ENCODE peak calls at places on chromosome 15, in six cellular contexts. One of them, this sample, is unnamed.

GRCh38 chr15:72231847-72232461 is 964 bp upstream of the PKM start:
- DNase-seq in endothelial cell: no peak
- DNase-seq in WTC11: no peak
- DNase-seq in CD8-positive, alpha-beta T cell: peak
- DNase-seq in lower leg skin: peak
- DNase-seq in heart right ventricle: peak
- DNase-seq in this sample: no peak

GRCh38 chr15:29674661-29675533 is 147.4 kb downstream of the TJP1 start:
- DNase-seq in endothelial cell: peak
- DNase-seq in WTC11: peak
- DNase-seq in CD8-positive, alpha-beta T cell: no peak
- DNase-seq in lower leg skin: no peak
- DNase-seq in heart right ventricle: peak
- DNase-seq in this sample: no peak

GRCh38 chr15:57784081-57784488 is 77.6 kb downstream of the POLR2M start:
- DNase-seq in endothelial cell: no peak
- DNase-seq in WTC11: no peak
- DNase-seq in CD8-positive, alpha-beta T cell: no peak
- DNase-seq in lower leg skin: peak
- DNase-seq in heart right ventricle: peak
- DNase-seq in this sample: no peak

GRCh38 chr15:22952826-22953579 is 27.2 kb downstream of the CYFIP1 start:
- DNase-seq in endothelial cell: no peak
- DNase-seq in WTC11: peak
- DNase-seq in CD8-positive, alpha-beta T cell: no peak
- DNase-seq in lower leg skin: no peak
- DNase-seq in heart right ventricle: no peak
- DNase-seq in this sample: no peak

GRCh38 chr15:89575656-89576416 is 567 bp downstream of the TICRR start:
- DNase-seq in endothelial cell: peak
- DNase-seq in WTC11: peak
- DNase-seq in CD8-positive, alpha-beta T cell: no peak
- DNase-seq in lower leg skin: no peak
- DNase-seq in heart right ventricle: no peak
- DNase-seq in this sample: no peak

GRCh38 chr15:43134157-43134637 is 811 bp downstream of the TMEM62 start:
- DNase-seq in endothelial cell: no peak
- DNase-seq in WTC11: no peak
- DNase-seq in CD8-positive, alpha-beta T cell: no peak
- DNase-seq in lower leg skin: no peak
- DNase-seq in heart right ventricle: no peak
- DNase-seq in this sample: no peak

GRCh38 chr15:80984856-80985255 is 4.8 kb downstream of the MESD start:
- DNase-seq in endothelial cell: no peak
- DNase-seq in WTC11: no peak
- DNase-seq in CD8-positive, alpha-beta T cell: no peak
- DNase-seq in lower leg skin: peak
- DNase-seq in heart right ventricle: no peak
- DNase-seq in this sample: no peak

GRCh38 chr15:78208887-78209645 is 25.3 kb downstream of the ACSBG1 start:
- DNase-seq in endothelial cell: no peak
- DNase-seq in WTC11: no peak
- DNase-seq in CD8-positive, alpha-beta T cell: no peak
- DNase-seq in lower leg skin: peak
- DNase-seq in heart right ventricle: peak
- DNase-seq in this sample: no peak

DNA sequence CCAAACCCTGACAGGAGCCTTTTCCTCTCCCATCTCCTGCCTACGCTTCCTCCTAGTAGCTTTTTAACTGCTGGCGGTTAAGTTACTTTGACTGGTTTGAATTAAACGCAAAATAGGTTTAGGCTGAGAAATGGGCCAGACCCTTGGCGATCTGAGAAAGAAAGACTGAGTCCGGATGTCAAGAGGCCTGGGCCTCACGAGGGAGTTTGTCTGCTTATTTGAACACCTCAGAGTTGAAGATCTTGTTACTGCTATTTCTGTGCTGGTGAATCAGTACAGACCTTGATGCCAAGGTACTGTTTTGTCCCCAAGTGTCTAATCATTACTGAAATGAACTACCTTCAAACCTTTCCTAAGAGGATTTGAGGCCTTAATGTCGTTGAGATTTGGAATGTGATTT is 769 bp upstream of the FMN1 start:
- DNase-seq in endothelial cell: no peak
- DNase-seq in WTC11: no peak
- DNase-seq in CD8-positive, alpha-beta T cell: no peak
- DNase-seq in lower leg skin: no peak
- DNase-seq in heart right ventricle: no peak
- DNase-seq in this sample: no peak
- TF ChIP-seq CTCF in endothelial cell: no peak
- TF ChIP-seq CTCF in WTC11: no peak
- TF ChIP-seq CTCF in CD8-positive, alpha-beta T cell: no peak
- TF ChIP-seq CTCF in lower leg skin: no peak
- TF ChIP-seq CTCF in heart right ventricle: no peak
- TF ChIP-seq CTCF in this sample: no peak

GRCh38 chr15:52782514-52782913 is 7.6 kb downstream of the ONECUT1 start:
- DNase-seq in endothelial cell: no peak
- DNase-seq in WTC11: no peak
- DNase-seq in CD8-positive, alpha-beta T cell: no peak
- DNase-seq in lower leg skin: no peak
- DNase-seq in heart right ventricle: no peak
- DNase-seq in this sample: no peak

GRCh38 chr15:52783191-52783829 is 6.8 kb downstream of the ONECUT1 start:
- DNase-seq in endothelial cell: peak
- DNase-seq in WTC11: peak
- DNase-seq in CD8-positive, alpha-beta T cell: no peak
- DNase-seq in lower leg skin: no peak
- DNase-seq in heart right ventricle: no peak
- DNase-seq in this sample: no peak

GRCh38 chr15:52784799-52785671 is 5.1 kb downstream of the ONECUT1 start:
- DNase-seq in endothelial cell: peak
- DNase-seq in WTC11: no peak
- DNase-seq in CD8-positive, alpha-beta T cell: no peak
- DNase-seq in lower leg skin: no peak
- DNase-seq in heart right ventricle: no peak
- DNase-seq in this sample: no peak

GRCh38 chr15:52785672-52786406 is 4.3 kb downstream of the ONECUT1 start:
- DNase-seq in endothelial cell: no peak
- DNase-seq in WTC11: no peak
- DNase-seq in CD8-positive, alpha-beta T cell: no peak
- DNase-seq in lower leg skin: no peak
- DNase-seq in heart right ventricle: no peak
- DNase-seq in this sample: no peak

DNA sequence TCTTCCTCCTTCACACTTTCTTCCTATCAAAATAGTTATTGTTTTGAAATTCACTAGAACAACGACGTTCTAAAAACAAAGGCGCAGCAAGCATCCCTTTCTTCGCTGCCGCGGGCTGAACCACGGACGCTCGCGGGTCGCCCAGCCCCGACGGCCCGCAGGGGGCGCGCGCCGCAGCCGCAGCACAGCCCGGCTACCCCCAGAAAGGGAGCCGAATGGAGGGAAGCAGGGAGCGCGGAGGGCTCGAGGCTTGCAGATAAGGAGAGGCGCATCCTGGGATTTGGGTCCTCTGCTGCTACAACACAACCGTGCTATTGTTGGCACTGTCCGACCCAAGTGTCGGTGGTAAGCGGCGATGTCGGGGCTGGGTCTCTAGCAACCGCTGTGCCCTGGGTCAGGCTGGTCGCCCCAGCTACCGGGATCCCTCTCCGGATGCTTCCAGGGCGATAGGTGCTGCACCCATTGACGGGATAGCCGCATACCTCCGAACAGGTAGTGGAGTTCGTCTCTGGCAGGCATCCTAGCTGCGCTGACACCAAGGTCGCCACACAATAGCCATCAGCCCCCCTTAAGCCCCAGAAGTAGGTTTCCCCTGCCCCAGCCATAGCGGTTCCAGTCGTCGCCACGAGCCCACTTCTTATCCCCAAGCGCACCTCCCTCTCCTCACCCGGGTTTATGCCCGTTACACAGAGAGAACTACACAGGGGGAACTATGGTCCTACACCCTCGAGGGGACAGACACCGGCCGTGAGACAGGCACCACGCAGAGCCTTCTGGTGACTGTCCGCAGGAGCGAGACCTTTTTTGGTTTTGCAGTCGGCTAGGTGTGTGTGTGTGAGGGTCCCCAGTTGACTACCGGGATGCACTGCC is 6.0 kb downstream of the ONECUT1 start:
- DNase-seq in endothelial cell: peak
- DNase-seq in WTC11: peak
- DNase-seq in CD8-positive, alpha-beta T cell: no peak
- DNase-seq in lower leg skin: no peak
- DNase-seq in heart right ventricle: no peak
- DNase-seq in this sample: peak
- TF ChIP-seq CTCF in endothelial cell: peak
- TF ChIP-seq CTCF in WTC11: peak
- TF ChIP-seq CTCF in CD8-positive, alpha-beta T cell: peak
- TF ChIP-seq CTCF in lower leg skin: no peak
- TF ChIP-seq CTCF in heart right ventricle: peak
- TF ChIP-seq CTCF in this sample: no peak

DNA sequence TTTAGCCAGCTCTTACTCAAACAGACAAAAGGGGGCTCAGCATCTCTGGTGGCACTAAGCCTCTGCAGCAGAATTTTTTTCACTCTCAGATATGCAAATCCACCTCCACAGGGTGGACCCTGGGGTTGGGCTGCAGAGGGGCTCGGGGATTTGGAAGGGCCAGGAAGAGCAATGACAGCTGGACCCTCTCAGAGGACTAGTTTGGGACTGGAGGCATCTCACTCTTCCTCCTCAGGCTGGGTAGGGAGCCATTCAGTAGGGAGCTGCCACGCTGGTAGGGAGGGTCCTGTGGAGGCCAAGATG is 58.9 kb downstream of the CYP11A1 start:
- DNase-seq in endothelial cell: no peak
- DNase-seq in WTC11: no peak
- DNase-seq in CD8-positive, alpha-beta T cell: no peak
- DNase-seq in lower leg skin: no peak
- DNase-seq in heart right ventricle: no peak
- DNase-seq in this sample: no peak
- TF ChIP-seq CTCF in endothelial cell: no peak
- TF ChIP-seq CTCF in WTC11: no peak
- TF ChIP-seq CTCF in CD8-positive, alpha-beta T cell: no peak
- TF ChIP-seq CTCF in lower leg skin: no peak
- TF ChIP-seq CTCF in heart right ventricle: no peak
- TF ChIP-seq CTCF in this sample: no peak

GRCh38 chr15:68672781-68673205 is 94.0 kb downstream of the CORO2B start:
- DNase-seq in endothelial cell: no peak
- DNase-seq in WTC11: peak
- DNase-seq in CD8-positive, alpha-beta T cell: no peak
- DNase-seq in lower leg skin: no peak
- DNase-seq in heart right ventricle: no peak
- DNase-seq in this sample: no peak
- TF ChIP-seq CTCF in endothelial cell: no peak
- TF ChIP-seq CTCF in WTC11: no peak
- TF ChIP-seq CTCF in CD8-positive, alpha-beta T cell: no peak
- TF ChIP-seq CTCF in lower leg skin: no peak
- TF ChIP-seq CTCF in heart right ventricle: no peak
- TF ChIP-seq CTCF in this sample: no peak

GRCh38 chr15:87609909-87610308 is 646.6 kb downstream of the NTRK3 start:
- DNase-seq in endothelial cell: no peak
- DNase-seq in WTC11: no peak
- DNase-seq in CD8-positive, alpha-beta T cell: no peak
- DNase-seq in lower leg skin: no peak
- DNase-seq in heart right ventricle: no peak
- DNase-seq in this sample: no peak
- TF ChIP-seq CTCF in endothelial cell: no peak
- TF ChIP-seq CTCF in WTC11: no peak
- TF ChIP-seq CTCF in CD8-positive, alpha-beta T cell: no peak
- TF ChIP-seq CTCF in lower leg skin: no peak
- TF ChIP-seq CTCF in heart right ventricle: no peak
- TF ChIP-seq CTCF in this sample: no peak

GRCh38 chr15:84752195-84752594 is 3.8 kb downstream of the ZNF592 start:
- DNase-seq in endothelial cell: no peak
- DNase-seq in WTC11: no peak
- DNase-seq in CD8-positive, alpha-beta T cell: no peak
- DNase-seq in lower leg skin: no peak
- DNase-seq in heart right ventricle: no peak
- DNase-seq in this sample: no peak

GRCh38 chr15:84750583-84751092 is 2.2 kb downstream of the ZNF592 start:
- DNase-seq in endothelial cell: no peak
- DNase-seq in WTC11: no peak
- DNase-seq in CD8-positive, alpha-beta T cell: no peak
- DNase-seq in lower leg skin: no peak
- DNase-seq in heart right ventricle: no peak
- DNase-seq in this sample: peak

GRCh38 chr15:84747423-84748273 is 744 bp upstream of the ZNF592 start:
- DNase-seq in endothelial cell: peak
- DNase-seq in WTC11: peak
- DNase-seq in CD8-positive, alpha-beta T cell: peak
- DNase-seq in lower leg skin: peak
- DNase-seq in heart right ventricle: peak
- DNase-seq in this sample: no peak

GRCh38 chr15:84749111-84749991 is 959 bp downstream of the ZNF592 start:
- DNase-seq in endothelial cell: peak
- DNase-seq in WTC11: peak
- DNase-seq in CD8-positive, alpha-beta T cell: peak
- DNase-seq in lower leg skin: peak
- DNase-seq in heart right ventricle: peak
- DNase-seq in this sample: peak

GRCh38 chr15:84748274-84749110 is at the start of gene ZNF592:
- DNase-seq in endothelial cell: peak
- DNase-seq in WTC11: peak
- DNase-seq in CD8-positive, alpha-beta T cell: peak
- DNase-seq in lower leg skin: peak
- DNase-seq in heart right ventricle: peak
- DNase-seq in this sample: peak
- TF ChIP-seq CTCF in endothelial cell: no peak
- TF ChIP-seq CTCF in WTC11: no peak
- TF ChIP-seq CTCF in CD8-positive, alpha-beta T cell: no peak
- TF ChIP-seq CTCF in lower leg skin: no peak
- TF ChIP-seq CTCF in heart right ventricle: no peak
- TF ChIP-seq CTCF in this sample: no peak

DNA sequence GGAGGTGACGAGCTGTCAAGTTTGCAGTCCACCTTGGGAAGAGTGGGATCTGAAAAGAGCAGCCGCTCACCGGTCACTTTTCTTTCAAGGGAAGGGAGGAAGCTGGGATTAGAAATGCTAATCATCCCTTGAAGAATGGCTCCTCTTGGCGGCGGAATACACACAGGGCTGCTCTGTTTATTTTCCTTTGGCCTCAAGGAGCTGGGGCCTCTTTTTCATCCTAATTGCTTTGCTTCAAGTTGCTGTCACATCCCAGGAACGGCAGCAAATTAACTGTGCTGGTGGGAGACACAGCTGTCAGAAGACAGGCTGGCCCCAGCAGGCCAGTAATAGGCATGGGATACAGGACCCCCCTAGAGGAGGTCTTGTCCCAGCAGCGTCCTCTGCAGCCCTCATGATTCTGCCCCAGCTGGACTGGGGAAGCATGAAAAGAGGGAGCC is 6.7 kb downstream of the KBTBD13 start:
- DNase-seq in endothelial cell: no peak
- DNase-seq in WTC11: peak
- DNase-seq in CD8-positive, alpha-beta T cell: no peak
- DNase-seq in lower leg skin: no peak
- DNase-seq in heart right ventricle: no peak
- DNase-seq in this sample: no peak
- TF ChIP-seq CTCF in endothelial cell: no peak
- TF ChIP-seq CTCF in WTC11: no peak
- TF ChIP-seq CTCF in CD8-positive, alpha-beta T cell: no peak
- TF ChIP-seq CTCF in lower leg skin: no peak
- TF ChIP-seq CTCF in heart right ventricle: peak
- TF ChIP-seq CTCF in this sample: no peak

This sample was measured in activated B cell treated with CpG ODN at 0.5 μM for 24 hours.